ENCODE peak calls at places on chromosomes 2 and 18, in four cellular contexts. One of them, this sample, is unnamed. For H3K27me3, the result is how much of the 10 kb centered on the place peaks cover.

GRCh38 chr18:74289137-74289536 is 2.6 kb downstream of the CYB5A start:
- DNase-seq in lower lobe of right lung: no peak
- DNase-seq in brain microvascular endothelial cell: no peak
- DNase-seq in SJSA1: no peak
- DNase-seq in this sample: no peak

GRCh38 chr2:30208453-30208852 is 22.9 kb upstream of the LBH start:
- DNase-seq in lower lobe of right lung: no peak
- DNase-seq in brain microvascular endothelial cell: peak
- DNase-seq in SJSA1: peak
- DNase-seq in this sample: no peak

GRCh38 chr2:101330253-101330921 is 21.9 kb upstream of the RNF149 start:
- DNase-seq in lower lobe of right lung: peak
- DNase-seq in brain microvascular endothelial cell: no peak
- DNase-seq in SJSA1: no peak
- DNase-seq in this sample: no peak

GRCh38 chr18:8685141-8685913 is 20.0 kb upstream of the MTCL1 start:
- DNase-seq in lower lobe of right lung: no peak
- DNase-seq in brain microvascular endothelial cell: peak
- DNase-seq in SJSA1: peak
- DNase-seq in this sample: no peak

GRCh38 chr2:127278959-127279358 is 15.0 kb downstream of the ERCC3 start:
- DNase-seq in lower lobe of right lung: no peak
- DNase-seq in brain microvascular endothelial cell: no peak
- DNase-seq in SJSA1: no peak
- DNase-seq in this sample: no peak

GRCh38 chr2:97673187-97673914 is 3.8 kb downstream of the C2orf92 start:
- DNase-seq in lower lobe of right lung: no peak
- DNase-seq in brain microvascular endothelial cell: peak
- DNase-seq in SJSA1: peak
- DNase-seq in this sample: no peak

GRCh38 chr2:237408280-237408679 is 5.7 kb downstream of the COL6A3 start:
- DNase-seq in lower lobe of right lung: no peak
- DNase-seq in brain microvascular endothelial cell: no peak
- DNase-seq in SJSA1: no peak
- DNase-seq in this sample: no peak

GRCh38 chr2:190607657-190608357 is 41.1 kb upstream of the NAB1 start:
- DNase-seq in lower lobe of right lung: no peak
- DNase-seq in brain microvascular endothelial cell: peak
- DNase-seq in SJSA1: peak
- DNase-seq in this sample: no peak

GRCh38 chr2:112096098-112096497 is 41.0 kb downstream of the TMEM87B start:
- DNase-seq in lower lobe of right lung: no peak
- DNase-seq in brain microvascular endothelial cell: no peak
- DNase-seq in SJSA1: no peak
- DNase-seq in this sample: no peak

GRCh38 chr2:233261819-233262555 is 10.5 kb downstream of the ATG16L1 start:
- DNase-seq in lower lobe of right lung: no peak
- DNase-seq in brain microvascular endothelial cell: no peak
- DNase-seq in SJSA1: no peak
- DNase-seq in this sample: no peak

GRCh38 chr2:181858600-181858999 is 32.9 kb upstream of the ITPRID2 start:
- DNase-seq in lower lobe of right lung: no peak
- DNase-seq in brain microvascular endothelial cell: no peak
- DNase-seq in SJSA1: no peak
- DNase-seq in this sample: no peak

GRCh38 chr2:102041351-102041750 is 49.6 kb downstream of the IL1R2 start:
- DNase-seq in lower lobe of right lung: no peak
- DNase-seq in brain microvascular endothelial cell: no peak
- DNase-seq in SJSA1: no peak
- DNase-seq in this sample: no peak

GRCh38 chr18:49907346-49907929 is 94.1 kb upstream of the ACAA2 start:
- DNase-seq in lower lobe of right lung: no peak
- DNase-seq in brain microvascular endothelial cell: no peak
- DNase-seq in SJSA1: no peak
- DNase-seq in this sample: no peak

GRCh38 chr2:29114841-29115609 is at the start of gene CLIP4:
- DNase-seq in lower lobe of right lung: peak
- DNase-seq in brain microvascular endothelial cell: peak
- DNase-seq in SJSA1: no peak
- DNase-seq in this sample: peak

GRCh38 chr18:78241535-78242306 is 737.9 kb upstream of the SALL3 start:
- DNase-seq in lower lobe of right lung: no peak
- DNase-seq in brain microvascular endothelial cell: no peak
- DNase-seq in SJSA1: no peak
- DNase-seq in this sample: no peak

GRCh38 chr18:49656098-49656591 is 94.3 kb downstream of the LIPG start:
- DNase-seq in lower lobe of right lung: no peak
- DNase-seq in brain microvascular endothelial cell: peak
- DNase-seq in SJSA1: peak
- DNase-seq in this sample: no peak

GRCh38 chr2:36469701-36470100 is 114.1 kb downstream of the CRIM1 start:
- DNase-seq in lower lobe of right lung: no peak
- DNase-seq in brain microvascular endothelial cell: no peak
- DNase-seq in SJSA1: no peak
- DNase-seq in this sample: no peak

GRCh38 chr2:20352230-20353216 is 1.9 kb upstream of the PUM2 start:
- DNase-seq in lower lobe of right lung: no peak
- DNase-seq in brain microvascular endothelial cell: no peak
- DNase-seq in SJSA1: no peak
- DNase-seq in this sample: no peak

GRCh38 chr2:201464547-201464946 is 13.0 kb downstream of the STRADB start:
- DNase-seq in lower lobe of right lung: no peak
- DNase-seq in brain microvascular endothelial cell: no peak
- DNase-seq in SJSA1: no peak
- DNase-seq in this sample: no peak

GRCh38 chr2:205763708-205764501 is 81.6 kb downstream of the NRP2 start:
- DNase-seq in lower lobe of right lung: peak
- DNase-seq in brain microvascular endothelial cell: peak
- DNase-seq in SJSA1: no peak
- DNase-seq in this sample: no peak

GRCh38 chr2:121648611-121649401 is 456 bp downstream of the CLASP1 start:
- DNase-seq in lower lobe of right lung: peak
- DNase-seq in brain microvascular endothelial cell: peak
- DNase-seq in SJSA1: peak
- DNase-seq in this sample: peak

GRCh38 chr2:42342061-42342794 is 18.8 kb downstream of the COX7A2L start:
- DNase-seq in lower lobe of right lung: no peak
- DNase-seq in brain microvascular endothelial cell: peak
- DNase-seq in SJSA1: peak
- DNase-seq in this sample: no peak

GRCh38 chr2:86073225-86073624 is 32.5 kb downstream of the POLR1A start:
- DNase-seq in lower lobe of right lung: no peak
- DNase-seq in brain microvascular endothelial cell: no peak
- DNase-seq in SJSA1: no peak
- DNase-seq in this sample: no peak

GRCh38 chr18:57898506-57899124 is 95.5 kb upstream of the ATP8B1 start:
- DNase-seq in lower lobe of right lung: no peak
- DNase-seq in brain microvascular endothelial cell: no peak
- DNase-seq in SJSA1: no peak
- DNase-seq in this sample: no peak

GRCh38 chr2:170341684-170342631 is 164.0 kb downstream of the MYO3B start:
- DNase-seq in lower lobe of right lung: no peak
- DNase-seq in brain microvascular endothelial cell: no peak
- DNase-seq in SJSA1: no peak
- DNase-seq in this sample: no peak

GRCh38 chr2:216857131-216857550 is 2.7 kb downstream of the TNP1 start:
- DNase-seq in lower lobe of right lung: no peak
- DNase-seq in brain microvascular endothelial cell: peak
- DNase-seq in SJSA1: no peak
- DNase-seq in this sample: no peak

GRCh38 chr2:2542966-2543555 is 212.0 kb upstream of the MYT1L start:
- DNase-seq in lower lobe of right lung: no peak
- DNase-seq in brain microvascular endothelial cell: no peak
- DNase-seq in SJSA1: no peak
- DNase-seq in this sample: no peak

GRCh38 chr2:127055786-127056076 is 51.2 kb downstream of the BIN1 start:
- DNase-seq in lower lobe of right lung: no peak
- DNase-seq in brain microvascular endothelial cell: no peak
- DNase-seq in SJSA1: no peak
- DNase-seq in this sample: no peak

GRCh38 chr2:73736855-73737779 is at the start of gene TPRKB:
- DNase-seq in lower lobe of right lung: peak
- DNase-seq in brain microvascular endothelial cell: peak
- DNase-seq in SJSA1: peak
- DNase-seq in this sample: peak

GRCh38 chr2:173963323-173963816 is 1.8 kb downstream of the SP3 start:
- DNase-seq in lower lobe of right lung: no peak
- DNase-seq in brain microvascular endothelial cell: peak
- DNase-seq in SJSA1: peak
- DNase-seq in this sample: no peak

GRCh38 chr18:62524443-62525200 is 1.8 kb downstream of the ZCCHC2 start:
- DNase-seq in lower lobe of right lung: peak
- DNase-seq in brain microvascular endothelial cell: peak
- DNase-seq in SJSA1: peak
- DNase-seq in this sample: peak

GRCh38 chr2:140506606-140507005 is 1624.2 kb downstream of the LRP1B start:
- DNase-seq in lower lobe of right lung: no peak
- DNase-seq in brain microvascular endothelial cell: peak
- DNase-seq in SJSA1: no peak
- DNase-seq in this sample: no peak

GRCh38 chr2:128491845-128492244 is 173.2 kb upstream of the HS6ST1 start:
- DNase-seq in lower lobe of right lung: no peak
- DNase-seq in brain microvascular endothelial cell: no peak
- DNase-seq in SJSA1: peak
- DNase-seq in this sample: no peak

GRCh38 chr2:134897932-134898331 is 20.7 kb upstream of the CCNT2 start:
- DNase-seq in lower lobe of right lung: no peak
- DNase-seq in brain microvascular endothelial cell: no peak
- DNase-seq in SJSA1: no peak
- DNase-seq in this sample: no peak

GRCh38 chr2:228535396-228535795 is 353.9 kb upstream of the SPHKAP start:
- DNase-seq in lower lobe of right lung: no peak
- DNase-seq in brain microvascular endothelial cell: no peak
- DNase-seq in SJSA1: no peak
- DNase-seq in this sample: no peak

GRCh38 chr2:195473802-195474201 is 183.2 kb upstream of the SLC39A10 start:
- DNase-seq in lower lobe of right lung: no peak
- DNase-seq in brain microvascular endothelial cell: no peak
- DNase-seq in SJSA1: no peak
- DNase-seq in this sample: no peak

DNA sequence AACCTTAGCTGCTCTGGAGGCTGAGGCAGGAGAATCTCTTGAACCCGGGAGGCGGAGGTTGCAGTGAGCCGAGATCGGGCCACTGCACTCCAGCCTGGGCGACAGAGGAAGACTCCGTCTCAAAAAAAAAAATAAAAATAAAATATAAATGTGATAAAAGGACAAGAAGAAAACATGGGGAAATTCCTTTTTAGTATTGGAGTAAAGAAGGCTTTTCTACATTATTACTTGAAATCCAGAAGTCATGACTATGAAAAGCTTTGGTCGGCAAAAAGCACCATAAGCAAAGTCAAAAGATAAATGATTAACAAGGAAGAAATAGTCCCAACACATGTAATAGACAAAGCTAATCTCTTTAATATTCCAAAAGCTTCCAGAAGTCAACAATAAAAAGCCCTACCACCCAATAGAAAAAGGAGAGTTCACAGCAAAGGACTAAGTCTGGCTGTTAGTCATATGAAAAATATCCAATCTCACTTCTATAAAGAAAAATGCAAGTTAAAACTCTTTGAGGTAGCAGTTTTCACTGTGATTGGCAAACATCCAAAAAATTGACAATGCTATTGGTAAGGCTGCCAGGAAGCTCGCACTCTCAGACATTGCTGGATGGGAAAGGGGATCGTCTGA is 1.5 kb upstream of the FAM168B start:
- DNase-seq in lower lobe of right lung: no peak
- DNase-seq in brain microvascular endothelial cell: no peak
- DNase-seq in SJSA1: no peak
- DNase-seq in this sample: no peak
- H3K27ac ChIP-seq in lower lobe of right lung: no peak
- H3K27ac ChIP-seq in brain microvascular endothelial cell: no peak
- H3K27ac ChIP-seq in SJSA1: no peak
- H3K27ac ChIP-seq in this sample: no peak

DNA sequence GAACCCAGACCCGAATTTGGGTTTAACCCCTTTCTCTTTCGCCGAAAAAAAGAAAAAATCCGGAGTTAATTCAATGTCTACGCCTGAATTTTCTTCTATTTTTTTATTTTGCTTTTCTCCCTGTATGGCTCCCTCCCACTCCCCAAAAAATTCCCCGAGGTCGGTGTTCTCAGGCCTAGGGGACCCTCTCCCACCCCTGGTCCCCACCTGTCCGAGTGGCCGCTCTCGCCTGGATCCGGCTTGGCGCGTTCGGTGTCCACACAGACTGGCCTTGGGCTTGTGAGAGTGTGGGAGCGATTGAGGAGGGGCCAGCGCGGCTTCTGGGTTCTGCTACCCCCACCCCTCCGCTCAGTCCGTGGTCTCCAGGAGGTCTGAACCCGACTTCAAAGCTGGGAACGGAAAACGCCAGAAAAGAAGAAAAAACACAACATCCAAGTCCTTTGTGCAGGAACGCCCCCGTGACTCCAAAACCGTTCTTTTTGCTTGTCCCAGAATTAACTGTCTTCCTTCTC is 5.7 kb upstream of the EN1 start:
- DNase-seq in lower lobe of right lung: no peak
- DNase-seq in brain microvascular endothelial cell: no peak
- DNase-seq in SJSA1: no peak
- DNase-seq in this sample: no peak
- H3K27me3 ChIP-seq in lower lobe of right lung: half or more
- H3K27me3 ChIP-seq in brain microvascular endothelial cell: half or more
- H3K27me3 ChIP-seq in SJSA1: under half
- H3K27me3 ChIP-seq in this sample: half or more

DNA sequence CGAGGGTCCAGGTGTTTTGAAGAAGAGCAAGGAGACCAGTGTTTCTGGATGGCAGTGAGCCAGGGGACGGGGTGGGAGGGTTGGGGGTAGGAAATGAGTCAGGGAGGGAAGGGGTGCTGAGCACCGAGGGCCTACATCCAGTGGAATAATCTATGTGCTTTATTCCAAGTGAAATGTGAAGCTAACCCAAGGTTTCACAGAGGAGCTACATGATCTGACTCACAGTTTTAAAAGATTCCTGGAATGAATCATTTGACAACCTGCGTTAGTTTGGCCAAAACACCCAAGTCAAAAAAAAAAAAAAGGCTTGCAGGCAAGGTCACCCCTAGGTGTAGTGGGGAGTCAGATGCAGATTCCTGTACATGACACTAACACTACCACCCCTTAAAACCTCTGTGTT is 419.7 kb upstream of the MEX3C start:
- DNase-seq in lower lobe of right lung: no peak
- DNase-seq in brain microvascular endothelial cell: no peak
- DNase-seq in SJSA1: no peak
- DNase-seq in this sample: no peak
- H3K27ac ChIP-seq in lower lobe of right lung: no peak
- H3K27ac ChIP-seq in brain microvascular endothelial cell: no peak
- H3K27ac ChIP-seq in SJSA1: no peak
- H3K27ac ChIP-seq in this sample: no peak

DNA sequence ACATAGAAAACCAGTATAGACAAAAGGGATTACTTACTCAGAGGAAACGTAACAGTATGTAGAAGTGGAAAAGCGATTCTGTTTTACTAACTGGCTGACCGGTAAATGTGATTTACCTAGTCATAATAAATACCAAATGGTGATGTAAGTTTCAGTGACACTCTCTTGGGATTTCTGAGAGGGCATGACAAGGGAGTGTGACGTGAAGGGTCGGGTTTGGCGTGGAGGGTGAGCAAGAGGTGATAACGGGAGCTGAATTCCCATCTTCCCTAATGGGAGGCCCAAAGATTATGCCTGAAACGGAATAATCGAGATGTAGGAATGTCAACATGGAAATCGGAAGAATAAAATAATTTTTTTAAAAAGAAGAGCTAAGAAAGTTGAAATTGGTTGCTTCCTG is 12.7 kb upstream of the GNAL start:
- DNase-seq in lower lobe of right lung: no peak
- DNase-seq in brain microvascular endothelial cell: no peak
- DNase-seq in SJSA1: peak
- DNase-seq in this sample: no peak
- H3K27me3 ChIP-seq in lower lobe of right lung: under half
- H3K27me3 ChIP-seq in brain microvascular endothelial cell: under half
- H3K27me3 ChIP-seq in SJSA1: under half
- H3K27me3 ChIP-seq in this sample: under half

This sample was measured in effector memory CD4-positive, alpha-beta T cell.